ENCODE peak calls at places on chromosomes 12 and 14, in eight cellular contexts. B, F, C, P, G, Z, S and U are unnamed samples.

GRCh38 chr14:93832665-93833064 is 44.4 kb upstream of the PRIMA1 start:
- DNase-seq in B (no peak), F (no peak), C (no peak), P (no peak), G (peak), Z (peak), S (no peak), U (peak)

GRCh38 chr14:69910871-69911270 is 31.7 kb downstream of the SMOC1 start:
- DNase-seq in B (no peak), F (no peak), C (peak), P (no peak), G (no peak), Z (no peak), S (no peak), U (no peak)

GRCh38 chr12:73274972-73275371 is 1002.8 kb downstream of the TRHDE start:
- DNase-seq in B (no peak), F (no peak), C (no peak), P (no peak), G (no peak), Z (no peak), S (no peak), U (no peak)

GRCh38 chr14:104546021-104546491 is 33.5 kb upstream of the C14orf180 start:
- DNase-seq in B (no peak), F (no peak), C (no peak), P (no peak), G (no peak), Z (no peak), S (no peak), U (no peak)

GRCh38 chr14:60002819-60003492 is 83.0 kb downstream of the LRRC9 start:
- DNase-seq in B (no peak), F (no peak), C (no peak), P (no peak), G (peak), Z (peak), S (no peak), U (peak)

GRCh38 chr12:63348544-63348943 is 197.5 kb upstream of the AVPR1A start:
- DNase-seq in B (no peak), F (no peak), C (no peak), P (no peak), G (no peak), Z (no peak), S (no peak), U (no peak)

GRCh38 chr12:31406345-31406744 is 80.4 kb upstream of the SINHCAF start:
- DNase-seq in B (no peak), F (no peak), C (no peak), P (no peak), G (no peak), Z (no peak), S (no peak), U (no peak)

GRCh38 chr12:104889735-104890134 is 68.4 kb downstream of the SLC41A2 start:
- DNase-seq in B (no peak), F (no peak), C (no peak), P (no peak), G (no peak), Z (no peak), S (no peak), U (no peak)

GRCh38 chr12:42705863-42706262 is 116.3 kb upstream of the PRICKLE1 start:
- DNase-seq in B (peak), F (no peak), C (no peak), P (peak), G (no peak), Z (peak), S (peak), U (no peak)

GRCh38 chr12:70507442-70507841 is 129.8 kb downstream of the PTPRB start:
- DNase-seq in B (no peak), F (no peak), C (no peak), P (no peak), G (no peak), Z (no peak), S (no peak), U (no peak)

GRCh38 chr12:115570271-115570777 is 707.2 kb downstream of the MED13L start:
- DNase-seq in B (no peak), F (no peak), C (no peak), P (no peak), G (no peak), Z (no peak), S (no peak), U (no peak)

GRCh38 chr14:59274991-59275391 is 86.5 kb downstream of the DAAM1 start:
- DNase-seq in B (no peak), F (no peak), C (no peak), P (no peak), G (peak), Z (no peak), S (no peak), U (no peak)

GRCh38 chr12:110022980-110023633 is 23.9 kb downstream of the ANKRD13A start:
- DNase-seq in B (peak), F (no peak), C (no peak), P (peak), G (no peak), Z (no peak), S (no peak), U (no peak)

GRCh38 chr12:27436029-27436428 is 10.5 kb upstream of the SMCO2 start:
- DNase-seq in B (no peak), F (no peak), C (no peak), P (no peak), G (no peak), Z (no peak), S (no peak), U (no peak)

GRCh38 chr14:24982472-24983155 is 67.3 kb downstream of the STXBP6 start:
- DNase-seq in B (no peak), F (no peak), C (no peak), P (no peak), G (peak), Z (no peak), S (peak), U (no peak)

GRCh38 chr14:33862261-33862802 is 88.5 kb downstream of the EGLN3 start:
- DNase-seq in B (no peak), F (no peak), C (no peak), P (no peak), G (no peak), Z (no peak), S (no peak), U (no peak)

GRCh38 chr12:13183621-13184020 is 12.9 kb upstream of the EMP1 start:
- DNase-seq in B (no peak), F (no peak), C (no peak), P (no peak), G (no peak), Z (no peak), S (no peak), U (no peak)

GRCh38 chr12:42130670-42131402 is 13.8 kb downstream of the GXYLT1 start:
- DNase-seq in B (no peak), F (no peak), C (no peak), P (peak), G (no peak), Z (no peak), S (no peak), U (peak)

GRCh38 chr12:131831021-131831571 is 2.9 kb downstream of the MMP17 start:
- DNase-seq in B (no peak), F (no peak), C (no peak), P (no peak), G (no peak), Z (no peak), S (no peak), U (no peak)

GRCh38 chr12:58302487-58303011 is 361.2 kb downstream of the ATP23 start:
- DNase-seq in B (no peak), F (no peak), C (no peak), P (no peak), G (peak), Z (no peak), S (no peak), U (no peak)

GRCh38 chr14:101374373-101375338 is 186.6 kb upstream of the DIO3 start:
- DNase-seq in B (no peak), F (no peak), C (no peak), P (no peak), G (no peak), Z (no peak), S (no peak), U (no peak)

GRCh38 chr12:88325076-88325827 is 183.1 kb downstream of the TMTC3 start:
- DNase-seq in B (peak), F (no peak), C (no peak), P (peak), G (no peak), Z (no peak), S (peak), U (no peak)

GRCh38 chr14:92549853-92550244 is 36.3 kb downstream of the RIN3 start:
- DNase-seq in B (no peak), F (no peak), C (no peak), P (peak), G (no peak), Z (no peak), S (no peak), U (no peak)

GRCh38 chr12:98449601-98450000 is 65.8 kb upstream of the TMPO start:
- DNase-seq in B (no peak), F (no peak), C (no peak), P (no peak), G (no peak), Z (no peak), S (no peak), U (no peak)

GRCh38 chr12:80239867-80240266 is 140.5 kb downstream of the OTOGL start:
- DNase-seq in B (no peak), F (no peak), C (no peak), P (no peak), G (no peak), Z (no peak), S (no peak), U (no peak)

GRCh38 chr12:48105321-48105866 is 485 bp downstream of the SENP1 start:
- DNase-seq in B (no peak), F (peak), C (no peak), P (peak), G (no peak), Z (no peak), S (peak), U (no peak)

GRCh38 chr14:100994757-100995156 is 91.2 kb upstream of the RTL1 start:
- DNase-seq in B (no peak), F (no peak), C (no peak), P (no peak), G (no peak), Z (no peak), S (no peak), U (no peak)

GRCh38 chr14:36604757-36605505 is 22.5 kb upstream of the NKX2-8 start:
- DNase-seq in B (peak), F (no peak), C (peak), P (peak), G (peak), Z (peak), S (no peak), U (peak)

GRCh38 chr12:57614178-57614947 is 3.1 kb downstream of the ARHGEF25 start:
- DNase-seq in B (no peak), F (no peak), C (no peak), P (peak), G (no peak), Z (no peak), S (no peak), U (no peak)

GRCh38 chr14:85572845-85573244 is 42.9 kb downstream of the FLRT2 start:
- DNase-seq in B (no peak), F (no peak), C (no peak), P (peak), G (no peak), Z (no peak), S (peak), U (no peak)

GRCh38 chr14:55123101-55123500 is 6.0 kb upstream of the LGALS3 start:
- DNase-seq in B (peak), F (no peak), C (no peak), P (peak), G (no peak), Z (no peak), S (no peak), U (no peak)

GRCh38 chr12:24760162-24760561 is 188.7 kb downstream of the BCAT1 start:
- DNase-seq in B (no peak), F (no peak), C (no peak), P (no peak), G (no peak), Z (no peak), S (no peak), U (no peak)

GRCh38 chr12:89448526-89448925 is 76.1 kb downstream of the GALNT4 start:
- DNase-seq in B (no peak), F (no peak), C (no peak), P (no peak), G (no peak), Z (no peak), S (no peak), U (no peak)

GRCh38 chr12:84201976-84202375 is 710.6 kb downstream of the SLC6A15 start:
- DNase-seq in B (no peak), F (no peak), C (no peak), P (no peak), G (no peak), Z (no peak), S (no peak), U (no peak)

GRCh38 chr12:89800435-89800834 is 91.8 kb upstream of the ATP2B1 start:
- DNase-seq in B (no peak), F (no peak), C (no peak), P (no peak), G (no peak), Z (no peak), S (no peak), U (no peak)